ENCODE peak calls at places on chromosomes 4 and X, in ten cellular contexts. L, F, D, A, H, M, X, O, T and B are unnamed samples.

GRCh38 chr4:43843501-43843900 is 605.1 kb downstream of the KCTD8 start:
- DNase-seq in L (peak; percentile 62), F (peak; percentile 34), D (no peak), A (no peak), H (no peak), M (peak; percentile 36), X (peak; percentile 4), O (peak; percentile 48), T (no peak), B (peak; percentile 11)

GRCh38 chrX:114626323-114626722 is 42.4 kb downstream of the HTR2C start:
- DNase-seq in L (peak; percentile 4), F (peak; percentile 55), D (no peak), A (peak; percentile 33), H (no peak), M (peak; percentile 26), X (peak; percentile 32), O (no peak), T (peak; percentile 4), B (peak; percentile 39)

GRCh38 chr4:138734746-138735145 is 280.8 kb upstream of the NOCT start:
- DNase-seq in L (peak; percentile 71), F (peak; percentile 11), D (no peak), A (no peak), H (no peak), M (no peak), X (peak; percentile 69), O (peak; percentile 66), T (peak; percentile 90), B (no peak)

GRCh38 chr4:142615324-142615665 is 230.8 kb downstream of the INPP4B start:
- DNase-seq in L (peak; percentile 85), F (peak; percentile 14), D (no peak), A (no peak), H (no peak), M (no peak), X (peak; percentile 81), O (peak; percentile 87), T (no peak), B (no peak)

GRCh38 chr4:41156574-41156973 is 57.8 kb downstream of the APBB2 start:
- DNase-seq in L (peak; percentile 84), F (no peak), D (peak; percentile 66), A (no peak), H (no peak), M (no peak), X (peak; percentile 78), O (peak; percentile 75), T (peak; percentile 87), B (no peak)

GRCh38 chr4:180695851-180696250 is 1547.4 kb upstream of the TENM3 start:
- DNase-seq in L (peak; percentile 98), F (peak; percentile 28), D (no peak), A (peak; percentile 43), H (no peak), M (no peak), X (peak; percentile 11), O (peak; percentile 98), T (no peak), B (no peak)

GRCh38 chr4:136713140-136713539 is 819.2 kb downstream of the PCDH18 start:
- DNase-seq in L (peak; percentile 17), F (no peak), D (no peak), A (peak; percentile 52), H (peak; percentile 36), M (peak; percentile 36), X (peak; percentile 4), O (no peak), T (peak; percentile 58), B (no peak)

GRCh38 chr4:52659016-52659721 is at the start of gene USP46:
- DNase-seq in L (peak; percentile 74), F (peak; percentile 93), D (peak; percentile 15), A (peak; percentile 73), H (peak; percentile 53), M (peak; percentile 79), X (peak; percentile 90), O (peak; percentile 57), T (peak; percentile 66), B (peak; percentile 91)

GRCh38 chr4:173301518-173302201 is 32.5 kb downstream of the HMGB2 start:
- DNase-seq in L (peak; percentile 51), F (peak; percentile 51), D (peak; percentile 3), A (peak; percentile 55), H (peak; percentile 30), M (peak; percentile 63), X (peak; percentile 40), O (peak; percentile 48), T (peak; percentile 38), B (peak; percentile 38)

GRCh38 chr4:125719987-125720386 is 405.2 kb downstream of the FAT4 start:
- DNase-seq in L (peak; percentile 30), F (no peak), D (peak; percentile 53), A (no peak), H (no peak), M (no peak), X (peak; percentile 23), O (no peak), T (peak; percentile 55), B (no peak)

GRCh38 chr4:132642196-132642817 is 506.8 kb upstream of the PCDH10 start:
- DNase-seq in L (peak; percentile 33), F (peak; percentile 67), D (peak; percentile 48), A (peak; percentile 65), H (peak; percentile 62), M (peak; percentile 81), X (peak; percentile 27), O (peak; percentile 39), T (peak; percentile 74), B (peak; percentile 76)

GRCh38 chr4:81137446-81137845 is 77.6 kb downstream of the PRKG2 start:
- DNase-seq in L (no peak), F (no peak), D (no peak), A (no peak), H (no peak), M (no peak), X (no peak), O (peak; percentile 14), T (no peak), B (no peak)

GRCh38 chrX:100358766-100359165 is 51.3 kb downstream of the PCDH19 start:
- DNase-seq in L (no peak), F (no peak), D (no peak), A (no peak), H (no peak), M (no peak), X (no peak), O (no peak), T (no peak), B (no peak)

GRCh38 chr4:1547863-1548637 is 136.1 kb downstream of the FAM53A start:
- DNase-seq in L (no peak), F (no peak), D (no peak), A (no peak), H (no peak), M (peak; percentile 27), X (no peak), O (no peak), T (peak; percentile 80), B (no peak)
- TF ChIP-seq EZH2 in L (no peak), F (no peak), D (no peak), A (no peak), H (no peak), M (no peak), X (no peak), O (no peak), T (no peak), B (no peak)

GRCh38 chr4:93827272-93827947 is 1.1 kb upstream of the ATOH1 start:
- DNase-seq in L (no peak), F (no peak), D (no peak), A (no peak), H (no peak), M (peak; percentile 92), X (no peak), O (no peak), T (no peak), B (peak; percentile 81)
- TF ChIP-seq EZH2 in L (no peak), F (peak; percentile 41), D (no peak), A (no peak), H (no peak), M (no peak), X (no peak), O (no peak), T (no peak), B (no peak)

GRCh38 chrX:137565921-137566745 is at the start of gene ZIC3:
- DNase-seq in L (peak; percentile 24), F (peak; percentile 74), D (no peak), A (no peak), H (no peak), M (peak; percentile 80), X (peak; percentile 35), O (peak; percentile 3), T (peak; percentile 25), B (peak; percentile 88)

GRCh38 chrX:137563681-137564651 is 2.0 kb upstream of the ZIC3 start:
- DNase-seq in L (no peak), F (no peak), D (no peak), A (no peak), H (no peak), M (peak; percentile 73), X (no peak), O (no peak), T (no peak), B (peak; percentile 42)

GRCh38 chrX:137566746-137567473 is 983 bp downstream of the ZIC3 start:
- DNase-seq in L (no peak), F (no peak), D (no peak), A (no peak), H (no peak), M (no peak), X (peak; percentile 12), O (no peak), T (no peak), B (peak; percentile 35)

GRCh38 chrX:137567474-137568232 is 1.7 kb downstream of the ZIC3 start:
- DNase-seq in L (no peak), F (no peak), D (no peak), A (no peak), H (no peak), M (peak; percentile 53), X (peak; percentile 1), O (no peak), T (no peak), B (peak; percentile 49)

DNA sequence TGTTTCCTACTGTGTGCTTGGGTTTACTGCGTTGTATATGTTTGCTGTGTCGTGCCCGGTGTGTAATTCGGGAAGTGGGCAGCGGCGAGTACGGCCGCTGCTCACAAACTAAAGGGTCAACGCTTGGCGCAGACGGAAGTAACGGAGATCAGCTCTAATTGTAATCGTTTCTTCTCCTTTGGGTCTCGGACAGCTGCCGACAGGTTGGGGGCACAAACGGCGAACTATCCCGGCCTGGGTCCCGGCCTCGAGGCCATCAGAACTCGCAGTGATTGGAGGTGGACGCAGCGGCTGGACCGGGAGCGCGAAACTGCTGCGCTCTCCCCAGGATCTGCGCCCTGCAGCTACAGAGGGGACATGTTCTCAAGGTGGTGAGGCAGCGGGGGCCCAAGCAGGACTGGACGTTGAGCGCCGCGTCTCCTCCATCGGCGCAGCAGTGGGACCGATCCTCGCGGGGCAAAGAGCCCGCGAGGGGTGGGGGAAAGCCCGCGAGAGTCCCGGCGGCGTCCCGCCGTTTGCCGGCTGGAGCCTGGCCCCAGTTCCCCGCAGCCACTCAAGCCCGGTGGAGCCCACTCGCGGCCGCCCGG is 516 bp upstream of the ZIC3 start:
- DNase-seq in L (no peak), F (no peak), D (no peak), A (no peak), H (no peak), M (peak; percentile 2), X (no peak), O (no peak), T (no peak), B (peak; percentile 24)
- TF ChIP-seq EZH2 in L (peak; percentile 43), F (peak; percentile 60), D (no peak), A (no peak), H (no peak), M (no peak), X (no peak), O (peak; percentile 76), T (no peak), B (no peak)

DNA sequence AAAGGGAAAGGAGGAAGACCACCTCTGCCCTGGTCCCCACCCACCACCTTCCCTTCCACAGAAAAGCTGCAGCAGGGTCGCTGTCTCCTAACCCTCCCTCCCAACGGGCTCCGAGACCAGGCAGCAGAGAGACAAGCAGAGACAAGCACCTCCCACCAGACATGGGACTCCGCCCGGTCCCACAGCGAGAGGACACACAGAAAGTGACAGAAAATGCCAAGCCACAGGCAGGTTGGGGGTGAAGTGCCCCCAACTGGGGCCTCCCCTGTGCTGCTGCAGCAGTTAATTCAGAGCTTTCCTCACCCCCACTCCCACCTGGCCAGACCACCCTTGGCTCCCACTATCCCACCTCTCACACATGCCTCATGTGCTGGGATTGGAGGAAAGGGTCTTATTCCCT is 64.4 kb upstream of the AFAP1 start:
- DNase-seq in L (no peak), F (no peak), D (no peak), A (no peak), H (no peak), M (no peak), X (no peak), O (no peak), T (no peak), B (no peak)
- TF ChIP-seq EZH2 in L (no peak), F (no peak), D (no peak), A (no peak), H (no peak), M (no peak), X (no peak), O (no peak), T (no peak), B (no peak)